ENCODE peak calls at places on chromosomes 13 and 19, in five cellular contexts. One of them, this sample, is unnamed.
A peak's percentile ranks its signal among the peaks of the same experiment; 100 is the strongest.

GRCh38 chr13:96771501-96772367 is 222.5 kb downstream of the OXGR1 start:
- DNase-seq in fibroblast of lung: peak; percentile 22
- DNase-seq in brain microvascular endothelial cell: no peak
- DNase-seq in heart left ventricle: peak; percentile 42
- DNase-seq in GM23338: no peak
- DNase-seq in this sample: peak; percentile 22

GRCh38 chr19:51735759-51736449 is 12.1 kb upstream of the HAS1 start:
- DNase-seq in fibroblast of lung: peak; percentile 71
- DNase-seq in brain microvascular endothelial cell: peak; percentile 76
- DNase-seq in heart left ventricle: peak; percentile 49
- DNase-seq in GM23338: no peak
- DNase-seq in this sample: peak; percentile 92

GRCh38 chr19:2255982-2256685 is at the start of gene JSRP1:
- DNase-seq in fibroblast of lung: no peak
- DNase-seq in brain microvascular endothelial cell: no peak
- DNase-seq in heart left ventricle: no peak
- DNase-seq in GM23338: peak; percentile 56
- DNase-seq in this sample: no peak

GRCh38 chr19:4609878-4610511 is 29.3 kb upstream of the TNFAIP8L1 start:
- DNase-seq in fibroblast of lung: no peak
- DNase-seq in brain microvascular endothelial cell: no peak
- DNase-seq in heart left ventricle: peak; percentile 54
- DNase-seq in GM23338: peak; percentile 64
- DNase-seq in this sample: no peak

GRCh38 chr13:107516517-107516916 is 698.8 kb downstream of the LIG4 start:
- DNase-seq in fibroblast of lung: no peak
- DNase-seq in brain microvascular endothelial cell: no peak
- DNase-seq in heart left ventricle: no peak
- DNase-seq in GM23338: no peak
- DNase-seq in this sample: no peak

GRCh38 chr19:7917292-7918061 is 2.7 kb upstream of the SNAPC2 start:
- DNase-seq in fibroblast of lung: peak; percentile 61
- DNase-seq in brain microvascular endothelial cell: peak; percentile 29
- DNase-seq in heart left ventricle: peak; percentile 63
- DNase-seq in GM23338: peak; percentile 83
- DNase-seq in this sample: peak; percentile 56

GRCh38 chr19:8396563-8397203 is 6.5 kb downstream of the RAB11B start:
- DNase-seq in fibroblast of lung: peak; percentile 53
- DNase-seq in brain microvascular endothelial cell: peak; percentile 64
- DNase-seq in heart left ventricle: peak; percentile 66
- DNase-seq in GM23338: peak; percentile 86
- DNase-seq in this sample: peak; percentile 66

GRCh38 chr13:102555914-102556553 is 40.8 kb upstream of the TPP2 start:
- DNase-seq in fibroblast of lung: peak; percentile 56
- DNase-seq in brain microvascular endothelial cell: peak; percentile 36
- DNase-seq in heart left ventricle: no peak
- DNase-seq in GM23338: peak; percentile 74
- DNase-seq in this sample: peak; percentile 64

GRCh38 chr19:49403404-49404187 is 15.5 kb downstream of the KASH5 start:
- DNase-seq in fibroblast of lung: no peak
- DNase-seq in brain microvascular endothelial cell: peak; percentile 22
- DNase-seq in heart left ventricle: no peak
- DNase-seq in GM23338: peak; percentile 96
- DNase-seq in this sample: no peak

GRCh38 chr19:7535993-7536685 is 622 bp downstream of the PNPLA6 start:
- DNase-seq in fibroblast of lung: no peak
- DNase-seq in brain microvascular endothelial cell: no peak
- DNase-seq in heart left ventricle: no peak
- DNase-seq in GM23338: peak; percentile 69
- DNase-seq in this sample: no peak

GRCh38 chr19:6020972-6021805 is 43.2 kb upstream of the RANBP3 start:
- DNase-seq in fibroblast of lung: no peak
- DNase-seq in brain microvascular endothelial cell: no peak
- DNase-seq in heart left ventricle: no peak
- DNase-seq in GM23338: no peak
- DNase-seq in this sample: no peak

GRCh38 chr19:54035215-54036178 is 28.2 kb downstream of the VSTM1 start:
- DNase-seq in fibroblast of lung: peak; percentile 77
- DNase-seq in brain microvascular endothelial cell: peak; percentile 78
- DNase-seq in heart left ventricle: no peak
- DNase-seq in GM23338: peak; percentile 68
- DNase-seq in this sample: peak; percentile 88

GRCh38 chr19:53432088-53432661 is 391 bp downstream of the ZNF761 start:
- DNase-seq in fibroblast of lung: peak; percentile 11
- DNase-seq in brain microvascular endothelial cell: peak; percentile 0
- DNase-seq in heart left ventricle: peak; percentile 26
- DNase-seq in GM23338: peak; percentile 50
- DNase-seq in this sample: peak; percentile 20

GRCh38 chr13:111065698-111066097 is 49.4 kb upstream of the ARHGEF7 start:
- DNase-seq in fibroblast of lung: no peak
- DNase-seq in brain microvascular endothelial cell: no peak
- DNase-seq in heart left ventricle: no peak
- DNase-seq in GM23338: no peak
- DNase-seq in this sample: no peak

DNA sequence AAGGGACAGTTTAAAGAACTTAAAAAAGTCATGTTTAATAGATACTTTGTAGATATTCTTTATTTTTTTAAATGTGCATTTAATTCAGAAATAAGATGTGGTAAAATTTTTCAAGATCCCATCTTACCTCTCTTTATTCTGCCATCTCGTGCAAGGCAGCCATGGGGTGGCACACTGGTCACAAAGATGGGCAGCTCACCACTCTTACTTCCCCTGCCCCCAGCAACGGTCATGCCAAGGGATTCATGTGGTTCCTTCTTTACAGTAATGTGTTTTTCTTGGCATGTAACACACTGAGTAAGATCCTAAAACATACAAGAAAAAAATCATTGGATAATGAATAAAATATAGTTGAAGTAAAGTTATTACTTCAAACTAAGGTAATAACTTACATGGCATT is 64.2 kb downstream of the LNX2 start:
- DNase-seq in fibroblast of lung: peak; percentile 87
- DNase-seq in brain microvascular endothelial cell: peak; percentile 81
- DNase-seq in heart left ventricle: no peak
- DNase-seq in GM23338: no peak
- DNase-seq in this sample: peak; percentile 78
- TF ChIP-seq CTCF in fibroblast of lung: peak; percentile 15
- TF ChIP-seq CTCF in brain microvascular endothelial cell: peak; percentile 52
- TF ChIP-seq CTCF in heart left ventricle: peak; percentile 32
- TF ChIP-seq CTCF in GM23338: no peak
- TF ChIP-seq CTCF in this sample: no peak

GRCh38 chr19:17830567-17831418 is 9.5 kb upstream of the INSL3 start:
- DNase-seq in fibroblast of lung: peak; percentile 75
- DNase-seq in brain microvascular endothelial cell: peak; percentile 81
- DNase-seq in heart left ventricle: no peak
- DNase-seq in GM23338: peak; percentile 95
- DNase-seq in this sample: peak; percentile 43
- H3K4me3 ChIP-seq in fibroblast of lung: peak overlapping the region; percentile 31
- H3K4me3 ChIP-seq in brain microvascular endothelial cell: peak overlapping the region; percentile 36
- H3K4me3 ChIP-seq in heart left ventricle: no peak overlapping the region
- H3K4me3 ChIP-seq in GM23338: peak overlapping the region; percentile 90
- H3K4me3 ChIP-seq in this sample: peak overlapping the region; percentile 11

GRCh38 chr13:37960427-37960826 is 90.9 kb upstream of the TRPC4 start:
- DNase-seq in fibroblast of lung: no peak
- DNase-seq in brain microvascular endothelial cell: no peak
- DNase-seq in heart left ventricle: no peak
- DNase-seq in GM23338: peak; percentile 48
- DNase-seq in this sample: peak; percentile 6
- TF ChIP-seq CTCF in fibroblast of lung: peak; percentile 15
- TF ChIP-seq CTCF in brain microvascular endothelial cell: peak; percentile 36
- TF ChIP-seq CTCF in heart left ventricle: no peak
- TF ChIP-seq CTCF in GM23338: peak; percentile 65
- TF ChIP-seq CTCF in this sample: peak; percentile 30

GRCh38 chr19:35595928-35596327 is 10.0 kb downstream of the PMIS2 start:
- DNase-seq in fibroblast of lung: no peak
- DNase-seq in brain microvascular endothelial cell: no peak
- DNase-seq in heart left ventricle: no peak
- DNase-seq in GM23338: no peak
- DNase-seq in this sample: no peak

GRCh38 chr19:35587326-35587725 is 1.4 kb downstream of the PMIS2 start:
- DNase-seq in fibroblast of lung: no peak
- DNase-seq in brain microvascular endothelial cell: peak; percentile 4
- DNase-seq in heart left ventricle: no peak
- DNase-seq in GM23338: no peak
- DNase-seq in this sample: peak; percentile 35

GRCh38 chr19:35590875-35591274 is 4.9 kb downstream of the PMIS2 start:
- DNase-seq in fibroblast of lung: no peak
- DNase-seq in brain microvascular endothelial cell: no peak
- DNase-seq in heart left ventricle: no peak
- DNase-seq in GM23338: no peak
- DNase-seq in this sample: no peak

GRCh38 chr19:35596366-35596999 is 10.5 kb downstream of the PMIS2 start:
- DNase-seq in fibroblast of lung: no peak
- DNase-seq in brain microvascular endothelial cell: no peak
- DNase-seq in heart left ventricle: no peak
- DNase-seq in GM23338: peak; percentile 61
- DNase-seq in this sample: peak; percentile 33

GRCh38 chr19:35592226-35592625 is 6.3 kb downstream of the PMIS2 start:
- DNase-seq in fibroblast of lung: peak; percentile 62
- DNase-seq in brain microvascular endothelial cell: no peak
- DNase-seq in heart left ventricle: no peak
- DNase-seq in GM23338: peak; percentile 87
- DNase-seq in this sample: peak; percentile 63
- H3K4me3 ChIP-seq in fibroblast of lung: no peak overlapping the region
- H3K4me3 ChIP-seq in brain microvascular endothelial cell: no peak overlapping the region
- H3K4me3 ChIP-seq in heart left ventricle: no peak overlapping the region
- H3K4me3 ChIP-seq in GM23338: no peak overlapping the region
- H3K4me3 ChIP-seq in this sample: no peak overlapping the region

DNA sequence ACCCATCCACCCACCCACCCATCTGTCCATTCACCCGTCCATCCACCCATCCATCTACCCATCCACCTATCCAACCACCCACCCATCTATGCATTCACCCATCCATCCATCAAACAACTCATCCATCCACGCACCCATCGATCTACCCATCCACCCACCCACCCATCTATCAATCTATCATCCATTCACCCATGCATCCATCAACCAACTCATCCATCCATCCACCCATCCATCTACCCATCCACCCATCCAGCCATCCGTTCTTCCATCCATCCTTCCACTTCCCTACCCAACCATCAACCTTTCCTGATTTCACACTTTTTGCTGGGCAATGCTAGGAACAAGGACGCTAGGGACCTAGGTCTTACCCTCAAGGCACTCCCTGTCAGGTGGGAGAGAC is 2.1 kb downstream of the TMEM238 start:
- DNase-seq in fibroblast of lung: no peak
- DNase-seq in brain microvascular endothelial cell: no peak
- DNase-seq in heart left ventricle: no peak
- DNase-seq in GM23338: no peak
- DNase-seq in this sample: no peak
- TF ChIP-seq CTCF in fibroblast of lung: no peak
- TF ChIP-seq CTCF in brain microvascular endothelial cell: no peak
- TF ChIP-seq CTCF in heart left ventricle: no peak
- TF ChIP-seq CTCF in GM23338: no peak
- TF ChIP-seq CTCF in this sample: no peak

GRCh38 chr19:43467276-43467675 is 1.9 kb upstream of the LYPD3 start:
- DNase-seq in fibroblast of lung: no peak
- DNase-seq in brain microvascular endothelial cell: no peak
- DNase-seq in heart left ventricle: no peak
- DNase-seq in GM23338: no peak
- DNase-seq in this sample: no peak

GRCh38 chr19:43463381-43464088 is 1.9 kb downstream of the LYPD3 start:
- DNase-seq in fibroblast of lung: peak; percentile 91
- DNase-seq in brain microvascular endothelial cell: peak; percentile 91
- DNase-seq in heart left ventricle: peak; percentile 97
- DNase-seq in GM23338: peak; percentile 99
- DNase-seq in this sample: peak; percentile 92

GRCh38 chr19:43464089-43464775 is 1.2 kb downstream of the LYPD3 start:
- DNase-seq in fibroblast of lung: no peak
- DNase-seq in brain microvascular endothelial cell: no peak
- DNase-seq in heart left ventricle: peak; percentile 85
- DNase-seq in GM23338: no peak
- DNase-seq in this sample: no peak

GRCh38 chr19:43466793-43467192 is 1.4 kb upstream of the LYPD3 start:
- DNase-seq in fibroblast of lung: no peak
- DNase-seq in brain microvascular endothelial cell: no peak
- DNase-seq in heart left ventricle: no peak
- DNase-seq in GM23338: no peak
- DNase-seq in this sample: no peak

DNA sequence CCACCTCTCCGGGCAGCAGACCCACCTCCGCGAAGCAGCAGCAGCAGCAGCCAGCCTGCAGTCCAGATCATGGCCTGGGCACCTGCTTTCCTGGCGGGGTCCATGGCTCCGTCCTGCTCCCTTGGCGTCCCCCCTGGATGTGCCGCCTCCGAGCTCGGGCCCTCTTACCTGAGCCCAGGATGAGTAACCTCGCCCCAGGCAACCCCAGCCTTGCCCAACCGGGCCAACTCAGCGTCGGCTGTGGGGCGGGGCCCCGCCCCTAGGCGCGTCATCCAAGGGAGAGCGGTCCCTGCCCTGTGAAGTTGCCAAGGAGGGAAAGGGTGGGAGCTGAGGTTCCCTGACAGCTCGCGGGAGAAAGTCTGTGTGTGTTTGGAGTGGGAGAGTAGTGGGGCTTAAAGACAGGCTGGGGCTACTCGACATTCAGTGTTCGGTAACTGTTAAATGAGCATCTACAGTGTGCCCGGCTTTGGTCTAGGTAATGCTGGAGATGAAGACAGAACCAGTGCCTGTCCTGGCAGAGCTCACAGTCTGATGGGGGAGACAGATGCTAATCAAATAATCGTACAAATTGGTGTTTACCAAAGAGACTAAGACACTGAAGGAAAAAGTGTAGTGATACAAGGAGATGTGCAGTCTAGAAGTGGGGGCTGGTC is at the start of gene LYPD3:
- DNase-seq in fibroblast of lung: peak; percentile 54
- DNase-seq in brain microvascular endothelial cell: no peak
- DNase-seq in heart left ventricle: no peak
- DNase-seq in GM23338: peak; percentile 82
- DNase-seq in this sample: peak; percentile 41
- H3K4me3 ChIP-seq in fibroblast of lung: peak within 1 kb of the TSS; percentile 65
- H3K4me3 ChIP-seq in brain microvascular endothelial cell: no peak within 1 kb of the TSS
- H3K4me3 ChIP-seq in heart left ventricle: no peak within 1 kb of the TSS
- H3K4me3 ChIP-seq in GM23338: peak within 1 kb of the TSS; percentile 89
- H3K4me3 ChIP-seq in this sample: peak within 1 kb of the TSS; percentile 72

GRCh38 chr13:49869514-49869913 is 66.6 kb downstream of the SPRYD7 start:
- DNase-seq in fibroblast of lung: peak; percentile 33
- DNase-seq in brain microvascular endothelial cell: peak; percentile 40
- DNase-seq in heart left ventricle: no peak
- DNase-seq in GM23338: peak; percentile 73
- DNase-seq in this sample: peak; percentile 51
- TF ChIP-seq CTCF in fibroblast of lung: peak; percentile 27
- TF ChIP-seq CTCF in brain microvascular endothelial cell: peak; percentile 75
- TF ChIP-seq CTCF in heart left ventricle: peak; percentile 13
- TF ChIP-seq CTCF in GM23338: peak; percentile 69
- TF ChIP-seq CTCF in this sample: peak; percentile 53

This sample was measured in cardiac fibroblast.